ENCODE peak calls at places on chromosomes 3 and 15, in seven cellular contexts. Z is iPS-NIHi11; B is NCI-H774; O is body of pancreas; H is activated T-cell treated with anti-CD3 and anti-CD28 coated beads for 1 hour; K is stimulated activated naive B cell treated with anti-CD40 and anti-IgM and Interleukin-4, amounts not matched to agents 10 μg/mL and 1 μg/mL and 100 μg/mL, for 72 hours; T is ELF-1. E is an unnamed sample.
A peak's percentile ranks its signal among the peaks of the same experiment; 100 is the strongest.

GRCh38 chr3:43328653-43329052 is 42.3 kb downstream of the SNRK start:
- DNase-seq in K (no peak), T (no peak), H (no peak), Z (no peak), O (no peak), B (no peak), E (no peak)

GRCh38 chr3:159672728-159673471 is 315.7 kb upstream of the IL12A start:
- DNase-seq in H (no peak), Z (peak; percentile 26), O (no peak), B (no peak), T (no peak), K (no peak), E (no peak)

GRCh38 chr3:45571216-45571615 is 23.3 kb upstream of the LIMD1 start:
- DNase-seq in Z (no peak), T (no peak), H (no peak), B (no peak), K (no peak), O (no peak), E (no peak)

GRCh38 chr3:69811452-69812401 is 72.5 kb downstream of the MITF start:
- DNase-seq in T (no peak), H (no peak), B (no peak), Z (no peak), O (no peak), K (no peak), E (no peak)

GRCh38 chr15:78213956-78214355 is 20.4 kb downstream of the ACSBG1 start:
- DNase-seq in T (no peak), H (no peak), B (no peak), K (no peak), Z (no peak), O (no peak), E (no peak)

GRCh38 chr3:160200328-160200727 is 24.9 kb upstream of the C3orf80 start:
- DNase-seq in O (no peak), K (no peak), H (no peak), T (no peak), B (peak; percentile 80), Z (no peak), E (peak; percentile 70)

GRCh38 chr15:43911235-43911661 is 84.4 kb downstream of the WDR76 start:
- DNase-seq in Z (no peak), H (no peak), T (no peak), O (no peak), B (no peak), K (no peak), E (no peak)

GRCh38 chr3:143565943-143566342 is 282.3 kb downstream of the SLC9A9 start:
- DNase-seq in Z (no peak), O (no peak), K (no peak), H (no peak), T (no peak), B (no peak), E (no peak)

GRCh38 chr3:120524171-120524923 is 71.8 kb upstream of the NDUFB4 start:
- DNase-seq in O (no peak), T (no peak), H (no peak), B (no peak), K (no peak), Z (no peak), E (no peak)

GRCh38 chr3:45984331-45985312 is 11.0 kb downstream of the FYCO1 start:
- DNase-seq in O (no peak), H (no peak), Z (no peak), B (no peak), K (no peak), T (no peak), E (no peak)

GRCh38 chr3:14563946-14564539 is 23.9 kb upstream of the GRIP2 start:
- DNase-seq in B (peak; percentile 6), T (no peak), Z (no peak), K (no peak), H (no peak), O (no peak), E (no peak)

GRCh38 chr3:49021213-49021812 is 608 bp upstream of the NDUFAF3 start:
- DNase-seq in K (peak; percentile 98), O (peak; percentile 100), Z (peak; percentile 91), H (peak; percentile 99), B (peak; percentile 85), T (peak; percentile 99), E (peak; percentile 96)